ENCODE peak calls at places on chromosome 2, in nine cellular contexts. R is NCI-H446; B is posterior cingulate gyrus; K is ELR; Z is NCI-H2081; M is stromal cell of bone marrow; W is fibroblast of pulmonary artery; J is stimulated activated CD8-positive, alpha-beta memory T cell treated with anti-CD3 and anti-CD28 coated beads, Interleukin-4, amount 100 ng/mL, for 1 hour; V is CD8-positive, alpha-beta memory T cell. S is an unnamed sample.

GRCh38 chr2:221360742-221361141 is 211.4 kb downstream of the EPHA4 start:
- DNase-seq in J (no peak), M (no peak), V (no peak), R (no peak), W (peak), K (no peak), Z (no peak), B (no peak), S (no peak)

GRCh38 chr2:216996279-216996845 is 136.5 kb upstream of the TNP1 start:
- DNase-seq in B (no peak), W (no peak), Z (no peak), R (no peak), V (no peak), M (no peak), K (no peak), J (no peak), S (no peak)

GRCh38 chr2:171550613-171551012 is 28.3 kb downstream of the CYBRD1 start:
- DNase-seq in W (peak), V (no peak), R (no peak), J (no peak), B (no peak), Z (no peak), M (no peak), K (peak), S (no peak)

GRCh38 chr2:55947759-55948158 is 24.2 kb upstream of the EFEMP1 start:
- DNase-seq in B (no peak), J (no peak), R (no peak), V (no peak), K (no peak), M (no peak), W (no peak), Z (no peak), S (no peak)

GRCh38 chr2:69789762-69790600 is 39.5 kb upstream of the GMCL1 start:
- DNase-seq in K (peak), B (no peak), Z (no peak), J (no peak), V (no peak), M (no peak), W (peak), R (no peak), S (no peak)

GRCh38 chr2:70552501-70553333 is 909 bp downstream of the TGFA start:
- DNase-seq in Z (no peak), B (no peak), W (no peak), R (no peak), V (peak), M (no peak), K (no peak), J (no peak), S (no peak)

GRCh38 chr2:187825108-187825507 is 270.9 kb upstream of the TFPI start:
- DNase-seq in W (no peak), J (no peak), M (no peak), R (no peak), K (no peak), B (no peak), Z (no peak), V (no peak), S (no peak)

GRCh38 chr2:120622886-120623753 is 112.5 kb upstream of the GLI2 start:
- DNase-seq in J (no peak), R (no peak), W (no peak), Z (no peak), V (no peak), K (no peak), B (no peak), M (no peak), S (no peak)

GRCh38 chr2:197073701-197074433 is 147.4 kb upstream of the PGAP1 start:
- DNase-seq in B (peak), K (no peak), Z (no peak), R (no peak), J (no peak), W (peak), V (no peak), M (peak), S (peak)